ENCODE peak calls at places on chromosomes 6 and 20, in six cellular contexts. One of them, this sample, is unnamed.

GRCh38 chr6:53673138-53673801 is 7.7 kb upstream of the KLHL31 start:
- DNase-seq in left ventricle myocardium superior: no peak
- DNase-seq in HT1080: peak
- DNase-seq in cardiac muscle cell: no peak
- DNase-seq in GM13976: no peak
- DNase-seq in psoas muscle: no peak
- DNase-seq in this sample: no peak

GRCh38 chr20:13786143-13786828 is 1.5 kb downstream of the NDUFAF5 start:
- DNase-seq in psoas muscle: no peak
- DNase-seq in left ventricle myocardium superior: no peak
- DNase-seq in GM13976: no peak
- DNase-seq in HT1080: no peak
- DNase-seq in cardiac muscle cell: no peak
- DNase-seq in this sample: no peak

GRCh38 chr6:10441004-10441654 is 26.3 kb upstream of the TFAP2A start:
- DNase-seq in psoas muscle: no peak
- DNase-seq in left ventricle myocardium superior: no peak
- DNase-seq in GM13976: no peak
- DNase-seq in HT1080: peak
- DNase-seq in cardiac muscle cell: no peak
- DNase-seq in this sample: no peak

GRCh38 chr6:166419268-166419667 is 36.5 kb upstream of the MPC1 start:
- DNase-seq in left ventricle myocardium superior: no peak
- DNase-seq in psoas muscle: no peak
- DNase-seq in GM13976: peak
- DNase-seq in HT1080: peak
- DNase-seq in cardiac muscle cell: no peak
- DNase-seq in this sample: no peak

GRCh38 chr20:63697357-63697867 is 960 bp downstream of the TNFRSF6B start:
- DNase-seq in cardiac muscle cell: no peak
- DNase-seq in left ventricle myocardium superior: peak
- DNase-seq in psoas muscle: no peak
- DNase-seq in HT1080: no peak
- DNase-seq in GM13976: no peak
- DNase-seq in this sample: peak

GRCh38 chr20:23013429-23013828 is 21.7 kb upstream of the SSTR4 start:
- DNase-seq in left ventricle myocardium superior: no peak
- DNase-seq in GM13976: no peak
- DNase-seq in cardiac muscle cell: no peak
- DNase-seq in psoas muscle: no peak
- DNase-seq in HT1080: no peak
- DNase-seq in this sample: no peak

GRCh38 chr6:169070506-169071176 is 183.0 kb downstream of the THBS2 start:
- DNase-seq in HT1080: peak
- DNase-seq in left ventricle myocardium superior: peak
- DNase-seq in cardiac muscle cell: no peak
- DNase-seq in psoas muscle: peak
- DNase-seq in GM13976: no peak
- DNase-seq in this sample: no peak

GRCh38 chr6:13668291-13668928 is 43.2 kb downstream of the RANBP9 start:
- DNase-seq in HT1080: peak
- DNase-seq in left ventricle myocardium superior: no peak
- DNase-seq in cardiac muscle cell: no peak
- DNase-seq in psoas muscle: no peak
- DNase-seq in GM13976: no peak
- DNase-seq in this sample: no peak

GRCh38 chr20:5212897-5213296 is 86.1 kb downstream of the CDS2 start:
- DNase-seq in left ventricle myocardium superior: no peak
- DNase-seq in HT1080: no peak
- DNase-seq in psoas muscle: no peak
- DNase-seq in cardiac muscle cell: no peak
- DNase-seq in GM13976: no peak
- DNase-seq in this sample: no peak

This sample was measured in HAP-1.